ENCODE peak calls at places on chromosomes 12 and 14, in ten cellular contexts. G is GM12878; Y is tibial nerve; B is ovary; K is PC-9; A is Peyer's patch; V is esophagus squamous epithelium; E is CD8-positive, alpha-beta memory T cell; R is CD4-positive, alpha-beta memory T cell; N is adrenal gland. W is an unnamed sample.

GRCh38 chr12:1830981-1831930 is 10.9 kb downstream of the LRTM2 start:
- DNase-seq in G (no peak), Y (no peak), B (peak; percentile 41), K (peak; percentile 86), A (no peak), V (no peak), E (no peak), R (no peak), N (peak; percentile 47), W (peak; percentile 82)

GRCh38 chr12:53795927-53796326 is 44.1 kb upstream of the CISTR start:
- DNase-seq in G (no peak), Y (no peak), B (no peak), K (no peak), A (no peak), V (no peak), E (no peak), R (no peak), N (no peak), W (no peak)

GRCh38 chr14:60315591-60315990 is 66.6 kb downstream of the PPM1A start:
- DNase-seq in G (no peak), Y (no peak), B (no peak), K (no peak), A (no peak), V (no peak), E (no peak), R (no peak), N (no peak), W (no peak)

GRCh38 chr12:1398673-1399072 is 195.7 kb downstream of the FBXL14 start:
- DNase-seq in G (no peak), Y (no peak), B (no peak), K (no peak), A (no peak), V (no peak), E (no peak), R (no peak), N (no peak), W (no peak)

GRCh38 chr12:1760566-1761382 is 59.6 kb upstream of the LRTM2 start:
- DNase-seq in G (no peak), Y (no peak), B (no peak), K (peak; percentile 22), A (peak; percentile 57), V (no peak), E (no peak), R (no peak), N (no peak), W (no peak)

GRCh38 chr12:50614167-50614762 is 109.5 kb downstream of the DIP2B start:
- DNase-seq in G (no peak), Y (no peak), B (no peak), K (peak; percentile 19), A (no peak), V (no peak), E (no peak), R (no peak), N (no peak), W (no peak)

GRCh38 chr12:94898388-94898787 is 105.1 kb downstream of the NDUFA12 start:
- DNase-seq in G (no peak), Y (no peak), B (no peak), K (no peak), A (no peak), V (no peak), E (no peak), R (no peak), N (no peak), W (no peak)

GRCh38 chr14:105748204-105748578 is 221.8 kb downstream of the TMEM121 start:
- DNase-seq in G (no peak), Y (no peak), B (no peak), K (no peak), A (no peak), V (no peak), E (no peak), R (no peak), N (no peak), W (peak; percentile 59)

GRCh38 chr12:27525373-27525772 is 1.4 kb downstream of the PPFIBP1 start:
- DNase-seq in G (no peak), Y (no peak), B (no peak), K (peak; percentile 29), A (no peak), V (no peak), E (no peak), R (no peak), N (no peak), W (no peak)

GRCh38 chr14:29126361-29126760 is 359.8 kb downstream of the FOXG1 start:
- DNase-seq in G (no peak), Y (no peak), B (no peak), K (no peak), A (no peak), V (no peak), E (no peak), R (no peak), N (no peak), W (no peak)

GRCh38 chr14:75229923-75230792 is 48.5 kb upstream of the FOS start:
- DNase-seq in G (peak; percentile 74), Y (no peak), B (no peak), K (peak; percentile 92), A (peak; percentile 90), V (no peak), E (peak; percentile 82), R (peak; percentile 75), N (no peak), W (peak; percentile 87)

GRCh38 chr12:26226629-26227375 is 31.4 kb downstream of the SSPN start:
- DNase-seq in G (no peak), Y (no peak), B (peak; percentile 44), K (peak; percentile 68), A (peak; percentile 52), V (no peak), E (no peak), R (no peak), N (peak; percentile 64), W (peak; percentile 73)

GRCh38 chr14:61466905-61467280 is 145.5 kb downstream of the PRKCH start:
- DNase-seq in G (no peak), Y (no peak), B (no peak), K (no peak), A (no peak), V (no peak), E (no peak), R (no peak), N (no peak), W (no peak)

GRCh38 chr12:123105427-123105826 is 45.5 kb downstream of the PITPNM2 start:
- DNase-seq in G (no peak), Y (no peak), B (no peak), K (peak; percentile 63), A (no peak), V (no peak), E (no peak), R (no peak), N (no peak), W (no peak)

GRCh38 chr12:30792648-30793499 is 38.1 kb upstream of the CAPRIN2 start:
- DNase-seq in G (no peak), Y (no peak), B (no peak), K (no peak), A (no peak), V (no peak), E (no peak), R (no peak), N (no peak), W (no peak)

GRCh38 chr14:52315355-52315718 is 1.2 kb downstream of the PTGER2 start:
- DNase-seq in G (no peak), Y (no peak), B (no peak), K (no peak), A (peak; percentile 58), V (no peak), E (peak; percentile 31), R (peak; percentile 55), N (no peak), W (no peak)
- H3K27ac ChIP-seq in G (no peak overlapping the region), Y (no peak overlapping the region), B (no peak overlapping the region), K (no peak overlapping the region), A (peak overlapping the region; percentile 89), V (peak overlapping the region; percentile 83), E (peak overlapping the region; percentile 70), R (peak overlapping the region; percentile 59), N (no peak overlapping the region), W (no peak overlapping the region)

GRCh38 chr12:56021882-56022497 is 1.1 kb downstream of the IKZF4 start:
- DNase-seq in G (no peak), Y (no peak), B (no peak), K (no peak), A (no peak), V (no peak), E (no peak), R (no peak), N (no peak), W (no peak)
- H3K4me3 ChIP-seq in G (no peak overlapping the region), Y (peak overlapping the region; percentile 37), B (peak overlapping the region; percentile 20), K (no peak overlapping the region), A (no peak overlapping the region), V (peak overlapping the region; percentile 33), E (peak overlapping the region; percentile 62), R (peak overlapping the region; percentile 51), N (no peak overlapping the region), W (no peak overlapping the region)

GRCh38 chr14:50039734-50040400 is 76.5 kb downstream of the VCPKMT start:
- DNase-seq in G (no peak), Y (no peak), B (no peak), K (peak; percentile 83), A (peak; percentile 57), V (no peak), E (no peak), R (no peak), N (peak; percentile 52), W (peak; percentile 72)

GRCh38 chr14:50039120-50039517 is 77.3 kb downstream of the VCPKMT start:
- DNase-seq in G (no peak), Y (no peak), B (no peak), K (no peak), A (no peak), V (no peak), E (no peak), R (no peak), N (no peak), W (no peak)

GRCh38 chr14:50041980-50042379 is 74.4 kb downstream of the VCPKMT start:
- DNase-seq in G (no peak), Y (no peak), B (no peak), K (no peak), A (no peak), V (no peak), E (no peak), R (no peak), N (no peak), W (no peak)

GRCh38 chr14:50040401-50040775 is 76.0 kb downstream of the VCPKMT start:
- DNase-seq in G (no peak), Y (no peak), B (no peak), K (no peak), A (peak; percentile 79), V (no peak), E (peak; percentile 57), R (peak; percentile 60), N (no peak), W (no peak)

DNA sequence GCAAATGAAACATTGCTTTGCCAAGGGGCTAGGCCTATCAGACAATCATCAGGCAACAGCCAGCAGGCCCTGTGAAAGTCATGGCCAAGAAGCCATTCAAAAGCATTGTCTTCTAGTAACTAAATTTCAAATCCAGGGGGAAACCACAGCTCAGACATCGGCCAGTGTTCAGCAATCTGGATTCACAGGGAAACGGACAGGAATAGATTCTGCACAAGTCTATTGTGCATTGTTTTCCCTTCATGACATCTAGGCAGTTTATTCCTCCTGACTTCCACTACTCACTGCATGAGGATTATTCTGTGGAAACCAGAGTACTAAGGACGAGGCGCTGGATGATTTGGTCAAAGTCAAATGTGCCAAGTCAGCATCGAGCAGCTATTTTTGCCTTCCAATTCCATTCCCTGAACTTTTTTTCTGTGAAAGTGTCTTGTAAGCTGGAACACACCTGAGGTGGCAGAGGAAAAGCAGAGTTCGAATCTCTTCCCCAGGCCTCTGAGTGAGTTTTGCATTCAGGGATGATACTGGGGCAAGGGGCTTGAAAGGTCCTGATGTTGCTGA is 75.4 kb downstream of the VCPKMT start:
- DNase-seq in G (no peak), Y (no peak), B (no peak), K (no peak), A (no peak), V (no peak), E (no peak), R (no peak), N (no peak), W (no peak)
- H3K4me1 ChIP-seq in G (peaks cover 62% of the 10 kb centered on the region), Y (no peaks in the 10 kb centered on the region), B (no peaks in the 10 kb centered on the region), K (peaks cover 84% of the 10 kb centered on the region), A (peaks cover 4% of the 10 kb centered on the region), V (peaks cover 93% of the 10 kb centered on the region), E (peaks cover 78% of the 10 kb centered on the region), R (peaks cover 84% of the 10 kb centered on the region), N (peaks cover 33% of the 10 kb centered on the region), W (peaks cover 12% of the 10 kb centered on the region)

GRCh38 chr14:98835051-98835824 is 436.8 kb downstream of the BCL11B start:
- DNase-seq in G (no peak), Y (no peak), B (no peak), K (no peak), A (no peak), V (no peak), E (no peak), R (no peak), N (no peak), W (no peak)
- H3K27ac ChIP-seq in G (no peak overlapping the region), Y (no peak overlapping the region), B (no peak overlapping the region), K (no peak overlapping the region), A (no peak overlapping the region), V (no peak overlapping the region), E (no peak overlapping the region), R (no peak overlapping the region), N (no peak overlapping the region), W (no peak overlapping the region)